ENCODE peak calls at places on chromosomes 1 and 21, in four cellular contexts. K is GM03348; A is activated CD4-positive, alpha-beta T cell treated with anti-CD3 and anti-CD28 coated beads, Interleukin-2, amount 10 ng/mL, durations not matched to agents 7 days and 5 days; D is NCI-H345. Z is an unnamed sample.

GRCh38 chr21:14683021-14683420 is 136.9 kb upstream of the SAMSN1 start:
- DNase-seq in K (no peak), A (no peak), D (no peak), Z (no peak)

GRCh38 chr1:185699874-185700273 is 34.3 kb upstream of the HMCN1 start:
- DNase-seq in K (no peak), A (no peak), D (no peak), Z (no peak)

GRCh38 chr1:109247401-109248365 is 1.7 kb upstream of the CELSR2 start:
- DNase-seq in K (no peak), A (no peak), D (no peak), Z (no peak)

GRCh38 chr1:37017737-37018136 is 16.6 kb downstream of the GRIK3 start:
- DNase-seq in K (no peak), A (no peak), D (no peak), Z (no peak)

GRCh38 chr21:28436286-28436932 is 556.3 kb downstream of the LTN1 start:
- DNase-seq in K (no peak), A (no peak), D (no peak), Z (peak)

GRCh38 chr1:2394761-2395160 is 3.1 kb downstream of the RER1 start:
- DNase-seq in K (no peak), A (no peak), D (no peak), Z (no peak)

GRCh38 chr1:11741919-11742598 is 6.1 kb downstream of the AGTRAP start:
- DNase-seq in K (no peak), A (no peak), D (no peak), Z (no peak)

GRCh38 chr1:16617778-16618580 is 4.6 kb upstream of the NBPF1 start:
- DNase-seq in K (no peak), A (no peak), D (no peak), Z (no peak)

GRCh38 chr1:89603651-89604413 is 29.1 kb upstream of the LRRC8C start:
- DNase-seq in K (peak), A (no peak), D (no peak), Z (no peak)

GRCh38 chr1:34670982-34671381 is 83.9 kb upstream of the GJB5 start:
- DNase-seq in K (no peak), A (no peak), D (no peak), Z (no peak)

GRCh38 chr1:236063919-236064673 is 794 bp downstream of the NID1 start:
- DNase-seq in K (peak), A (no peak), D (no peak), Z (no peak)

GRCh38 chr21:44020551-44020950 is 8.4 kb downstream of the TRAPPC10 start:
- DNase-seq in K (no peak), A (no peak), D (no peak), Z (no peak)

GRCh38 chr21:45918835-45919467 is 62.6 kb upstream of the COL6A1 start:
- DNase-seq in K (no peak), A (no peak), D (no peak), Z (no peak)

GRCh38 chr1:13513063-13513884 is 529 bp downstream of the LRRC38 start:
- DNase-seq in K (no peak), A (no peak), D (no peak), Z (no peak)

GRCh38 chr21:33670076-33670475 is 27.8 kb downstream of the ITSN1 start:
- DNase-seq in K (no peak), A (no peak), D (no peak), Z (no peak)

GRCh38 chr1:67831850-67832513 is 1.3 kb downstream of the GNG12 start:
- DNase-seq in K (peak), A (no peak), D (peak), Z (peak)

Z was measured in RCC 7860.